ENCODE peak calls at places on chromosomes 4 and X, in ten cellular contexts. One of them, this sample, is unnamed.

GRCh38 chrX:69222103-69223090 is 57.1 kb upstream of the PJA1 start:
- DNase-seq in M059J: peak
- DNase-seq in left cardiac atrium: peak
- DNase-seq in activated naive CD8-positive, alpha-beta T cell treated with anti-CD3 and anti-CD28 coated beads, Interleukin-2, amount 50 U/mL, for 16 hours: peak
- DNase-seq in ecto neural progenitor cell: peak
- DNase-seq in mesenteric fat pad: peak
- DNase-seq in activated CD8-positive, alpha-beta T cell treated with anti-CD3 and anti-CD28 coated beads for 36 hours: peak
- DNase-seq in ovary: peak
- DNase-seq in NAMALWA: peak
- DNase-seq in nephron progenitor cell: peak
- DNase-seq in this sample: peak

GRCh38 chr4:2860391-2861348 is 17.0 kb downstream of the ADD1 start:
- DNase-seq in left cardiac atrium: peak
- DNase-seq in mesenteric fat pad: no peak
- DNase-seq in NAMALWA: no peak
- DNase-seq in nephron progenitor cell: no peak
- DNase-seq in ecto neural progenitor cell: no peak
- DNase-seq in activated naive CD8-positive, alpha-beta T cell treated with anti-CD3 and anti-CD28 coated beads, Interleukin-2, amount 50 U/mL, for 16 hours: no peak
- DNase-seq in activated CD8-positive, alpha-beta T cell treated with anti-CD3 and anti-CD28 coated beads for 36 hours: no peak
- DNase-seq in ovary: no peak
- DNase-seq in M059J: peak
- DNase-seq in this sample: no peak

GRCh38 chr4:72119946-72120345 is 88.1 kb downstream of the NPFFR2 start:
- DNase-seq in ecto neural progenitor cell: no peak
- DNase-seq in M059J: peak
- DNase-seq in NAMALWA: no peak
- DNase-seq in ovary: no peak
- DNase-seq in activated CD8-positive, alpha-beta T cell treated with anti-CD3 and anti-CD28 coated beads for 36 hours: no peak
- DNase-seq in mesenteric fat pad: no peak
- DNase-seq in activated naive CD8-positive, alpha-beta T cell treated with anti-CD3 and anti-CD28 coated beads, Interleukin-2, amount 50 U/mL, for 16 hours: no peak
- DNase-seq in left cardiac atrium: no peak
- DNase-seq in nephron progenitor cell: no peak
- DNase-seq in this sample: no peak

GRCh38 chr4:10456270-10457254 is 664 bp downstream of the ZNF518B start:
- DNase-seq in nephron progenitor cell: peak
- DNase-seq in NAMALWA: no peak
- DNase-seq in ovary: peak
- DNase-seq in ecto neural progenitor cell: peak
- DNase-seq in mesenteric fat pad: no peak
- DNase-seq in activated naive CD8-positive, alpha-beta T cell treated with anti-CD3 and anti-CD28 coated beads, Interleukin-2, amount 50 U/mL, for 16 hours: peak
- DNase-seq in M059J: peak
- DNase-seq in left cardiac atrium: peak
- DNase-seq in activated CD8-positive, alpha-beta T cell treated with anti-CD3 and anti-CD28 coated beads for 36 hours: peak
- DNase-seq in this sample: peak

GRCh38 chr4:6332042-6332668 is 62.5 kb downstream of the WFS1 start:
- DNase-seq in activated naive CD8-positive, alpha-beta T cell treated with anti-CD3 and anti-CD28 coated beads, Interleukin-2, amount 50 U/mL, for 16 hours: no peak
- DNase-seq in M059J: no peak
- DNase-seq in nephron progenitor cell: peak
- DNase-seq in NAMALWA: peak
- DNase-seq in activated CD8-positive, alpha-beta T cell treated with anti-CD3 and anti-CD28 coated beads for 36 hours: peak
- DNase-seq in ecto neural progenitor cell: peak
- DNase-seq in ovary: no peak
- DNase-seq in left cardiac atrium: no peak
- DNase-seq in mesenteric fat pad: no peak
- DNase-seq in this sample: peak

GRCh38 chrX:151680805-151681204 is 14.5 kb upstream of the PRRG3 start:
- DNase-seq in ovary: no peak
- DNase-seq in activated naive CD8-positive, alpha-beta T cell treated with anti-CD3 and anti-CD28 coated beads, Interleukin-2, amount 50 U/mL, for 16 hours: peak
- DNase-seq in activated CD8-positive, alpha-beta T cell treated with anti-CD3 and anti-CD28 coated beads for 36 hours: peak
- DNase-seq in mesenteric fat pad: no peak
- DNase-seq in ecto neural progenitor cell: peak
- DNase-seq in M059J: peak
- DNase-seq in left cardiac atrium: peak
- DNase-seq in NAMALWA: peak
- DNase-seq in nephron progenitor cell: peak
- DNase-seq in this sample: peak

GRCh38 chr4:48602222-48602621 is 112.2 kb downstream of the ZAR1 start:
- DNase-seq in ovary: no peak
- DNase-seq in activated CD8-positive, alpha-beta T cell treated with anti-CD3 and anti-CD28 coated beads for 36 hours: no peak
- DNase-seq in left cardiac atrium: no peak
- DNase-seq in nephron progenitor cell: no peak
- DNase-seq in ecto neural progenitor cell: no peak
- DNase-seq in NAMALWA: no peak
- DNase-seq in activated naive CD8-positive, alpha-beta T cell treated with anti-CD3 and anti-CD28 coated beads, Interleukin-2, amount 50 U/mL, for 16 hours: no peak
- DNase-seq in M059J: peak
- DNase-seq in mesenteric fat pad: no peak
- DNase-seq in this sample: no peak

GRCh38 chr4:5378002-5378401 is 326.7 kb downstream of the STK32B start:
- DNase-seq in NAMALWA: no peak
- DNase-seq in ovary: no peak
- DNase-seq in activated CD8-positive, alpha-beta T cell treated with anti-CD3 and anti-CD28 coated beads for 36 hours: no peak
- DNase-seq in nephron progenitor cell: no peak
- DNase-seq in activated naive CD8-positive, alpha-beta T cell treated with anti-CD3 and anti-CD28 coated beads, Interleukin-2, amount 50 U/mL, for 16 hours: no peak
- DNase-seq in mesenteric fat pad: no peak
- DNase-seq in left cardiac atrium: no peak
- DNase-seq in ecto neural progenitor cell: no peak
- DNase-seq in M059J: peak
- DNase-seq in this sample: no peak

GRCh38 chr4:182090186-182090585 is 153.0 kb upstream of the TENM3 start:
- DNase-seq in activated naive CD8-positive, alpha-beta T cell treated with anti-CD3 and anti-CD28 coated beads, Interleukin-2, amount 50 U/mL, for 16 hours: no peak
- DNase-seq in ecto neural progenitor cell: no peak
- DNase-seq in M059J: no peak
- DNase-seq in NAMALWA: no peak
- DNase-seq in activated CD8-positive, alpha-beta T cell treated with anti-CD3 and anti-CD28 coated beads for 36 hours: no peak
- DNase-seq in ovary: no peak
- DNase-seq in left cardiac atrium: no peak
- DNase-seq in mesenteric fat pad: no peak
- DNase-seq in nephron progenitor cell: no peak
- DNase-seq in this sample: no peak

GRCh38 chr4:95513022-95513421 is 35.8 kb downstream of the UNC5C start:
- DNase-seq in M059J: no peak
- DNase-seq in activated CD8-positive, alpha-beta T cell treated with anti-CD3 and anti-CD28 coated beads for 36 hours: no peak
- DNase-seq in NAMALWA: no peak
- DNase-seq in mesenteric fat pad: no peak
- DNase-seq in nephron progenitor cell: no peak
- DNase-seq in activated naive CD8-positive, alpha-beta T cell treated with anti-CD3 and anti-CD28 coated beads, Interleukin-2, amount 50 U/mL, for 16 hours: no peak
- DNase-seq in ecto neural progenitor cell: no peak
- DNase-seq in ovary: no peak
- DNase-seq in left cardiac atrium: no peak
- DNase-seq in this sample: no peak

GRCh38 chrX:40098264-40099045 is 697 bp upstream of the BCOR start:
- DNase-seq in mesenteric fat pad: no peak
- DNase-seq in activated CD8-positive, alpha-beta T cell treated with anti-CD3 and anti-CD28 coated beads for 36 hours: peak
- DNase-seq in left cardiac atrium: no peak
- DNase-seq in ecto neural progenitor cell: peak
- DNase-seq in ovary: peak
- DNase-seq in M059J: peak
- DNase-seq in nephron progenitor cell: peak
- DNase-seq in activated naive CD8-positive, alpha-beta T cell treated with anti-CD3 and anti-CD28 coated beads, Interleukin-2, amount 50 U/mL, for 16 hours: no peak
- DNase-seq in NAMALWA: peak
- DNase-seq in this sample: peak

GRCh38 chr4:183765121-183765990 is 106.3 kb downstream of the TRAPPC11 start:
- DNase-seq in nephron progenitor cell: peak
- DNase-seq in mesenteric fat pad: no peak
- DNase-seq in left cardiac atrium: peak
- DNase-seq in ovary: no peak
- DNase-seq in activated CD8-positive, alpha-beta T cell treated with anti-CD3 and anti-CD28 coated beads for 36 hours: no peak
- DNase-seq in activated naive CD8-positive, alpha-beta T cell treated with anti-CD3 and anti-CD28 coated beads, Interleukin-2, amount 50 U/mL, for 16 hours: no peak
- DNase-seq in M059J: no peak
- DNase-seq in ecto neural progenitor cell: no peak
- DNase-seq in NAMALWA: no peak
- DNase-seq in this sample: no peak

GRCh38 chr4:144572660-144573059 is 73.3 kb upstream of the HHIP start:
- DNase-seq in ecto neural progenitor cell: no peak
- DNase-seq in M059J: no peak
- DNase-seq in NAMALWA: peak
- DNase-seq in activated naive CD8-positive, alpha-beta T cell treated with anti-CD3 and anti-CD28 coated beads, Interleukin-2, amount 50 U/mL, for 16 hours: no peak
- DNase-seq in left cardiac atrium: no peak
- DNase-seq in nephron progenitor cell: no peak
- DNase-seq in mesenteric fat pad: no peak
- DNase-seq in activated CD8-positive, alpha-beta T cell treated with anti-CD3 and anti-CD28 coated beads for 36 hours: no peak
- DNase-seq in ovary: no peak
- DNase-seq in this sample: no peak

GRCh38 chr4:4417886-4418285 is 31.0 kb downstream of the NSG1 start:
- DNase-seq in activated naive CD8-positive, alpha-beta T cell treated with anti-CD3 and anti-CD28 coated beads, Interleukin-2, amount 50 U/mL, for 16 hours: no peak
- DNase-seq in ecto neural progenitor cell: no peak
- DNase-seq in mesenteric fat pad: peak
- DNase-seq in nephron progenitor cell: no peak
- DNase-seq in activated CD8-positive, alpha-beta T cell treated with anti-CD3 and anti-CD28 coated beads for 36 hours: no peak
- DNase-seq in ovary: no peak
- DNase-seq in left cardiac atrium: no peak
- DNase-seq in M059J: no peak
- DNase-seq in NAMALWA: no peak
- DNase-seq in this sample: no peak

GRCh38 chr4:122539861-122540465 is 80.9 kb downstream of the IL21 start:
- DNase-seq in NAMALWA: no peak
- DNase-seq in mesenteric fat pad: no peak
- DNase-seq in ovary: no peak
- DNase-seq in activated CD8-positive, alpha-beta T cell treated with anti-CD3 and anti-CD28 coated beads for 36 hours: no peak
- DNase-seq in ecto neural progenitor cell: no peak
- DNase-seq in activated naive CD8-positive, alpha-beta T cell treated with anti-CD3 and anti-CD28 coated beads, Interleukin-2, amount 50 U/mL, for 16 hours: no peak
- DNase-seq in left cardiac atrium: no peak
- DNase-seq in M059J: peak
- DNase-seq in nephron progenitor cell: no peak
- DNase-seq in this sample: no peak

GRCh38 chr4:145066063-145066501 is 31.9 kb downstream of the ANAPC10 start:
- DNase-seq in activated naive CD8-positive, alpha-beta T cell treated with anti-CD3 and anti-CD28 coated beads, Interleukin-2, amount 50 U/mL, for 16 hours: no peak
- DNase-seq in activated CD8-positive, alpha-beta T cell treated with anti-CD3 and anti-CD28 coated beads for 36 hours: no peak
- DNase-seq in mesenteric fat pad: no peak
- DNase-seq in nephron progenitor cell: no peak
- DNase-seq in ecto neural progenitor cell: no peak
- DNase-seq in NAMALWA: no peak
- DNase-seq in M059J: no peak
- DNase-seq in ovary: no peak
- DNase-seq in left cardiac atrium: no peak
- DNase-seq in this sample: no peak

GRCh38 chr4:78775278-78776030 is 696 bp upstream of the BMP2K start:
- DNase-seq in activated naive CD8-positive, alpha-beta T cell treated with anti-CD3 and anti-CD28 coated beads, Interleukin-2, amount 50 U/mL, for 16 hours: peak
- DNase-seq in ovary: peak
- DNase-seq in left cardiac atrium: peak
- DNase-seq in ecto neural progenitor cell: peak
- DNase-seq in mesenteric fat pad: peak
- DNase-seq in activated CD8-positive, alpha-beta T cell treated with anti-CD3 and anti-CD28 coated beads for 36 hours: peak
- DNase-seq in nephron progenitor cell: peak
- DNase-seq in NAMALWA: peak
- DNase-seq in M059J: peak
- DNase-seq in this sample: peak

This sample was measured in OCI-LY7.